ENCODE peak calls at places on chromosomes 11 and 22, in ten cellular contexts. O is Peyer's patch, F is fibroblast of mammary gland, S is spleen, P is HCT116, T is AG10803, V is colonic mucosa, L is fibroblast of lung, I is dorsolateral prefrontal cortex, H is mammary epithelial cell. N is an unnamed sample.

GRCh38 chr22:46044718-46045458 is 67.9 kb upstream of the WNT7B start:
- DNase-seq in O (peak), F (no peak), S (peak), P (no peak), T (no peak), V (no peak), L (peak), I (no peak), H (no peak), N (no peak)

GRCh38 chr11:131370090-131370751 is at the start of gene NTM:
- DNase-seq in O (no peak), F (peak), S (no peak), P (no peak), T (peak), V (peak), L (peak), I (peak), H (peak), N (peak)

GRCh38 chr11:61650781-61651571 is 29.2 kb upstream of the DAGLA start:
- DNase-seq in O (no peak), F (no peak), S (peak), P (no peak), T (no peak), V (peak), L (no peak), I (no peak), H (no peak), N (no peak)

GRCh38 chr11:68096962-68097361 is 24.2 kb downstream of the CHKA start:
- DNase-seq in O (no peak), F (no peak), S (no peak), P (no peak), T (no peak), V (no peak), L (no peak), I (no peak), H (no peak), N (no peak)

GRCh38 chr11:112195906-112196305 is 20.6 kb downstream of the BCO2 start:
- DNase-seq in O (no peak), F (peak), S (no peak), P (no peak), T (peak), V (no peak), L (peak), I (no peak), H (peak), N (peak)

GRCh38 chr11:71336996-71337772 is 84.8 kb upstream of the SHANK2 start:
- DNase-seq in O (no peak), F (no peak), S (peak), P (no peak), T (no peak), V (no peak), L (no peak), I (no peak), H (no peak), N (no peak)

GRCh38 chr11:75344186-75344585 is 7.3 kb downstream of the ARRB1 start:
- DNase-seq in O (peak), F (no peak), S (no peak), P (no peak), T (no peak), V (peak), L (no peak), I (no peak), H (no peak), N (no peak)

GRCh38 chr11:33874910-33875490 is 16.9 kb downstream of the LMO2 start:
- DNase-seq in O (no peak), F (no peak), S (peak), P (no peak), T (no peak), V (no peak), L (no peak), I (no peak), H (no peak), N (no peak)

GRCh38 chr11:121153472-121153871 is 52.4 kb downstream of the TECTA start:
- DNase-seq in O (no peak), F (no peak), S (no peak), P (no peak), T (no peak), V (no peak), L (no peak), I (no peak), H (no peak), N (no peak)

GRCh38 chr22:25815561-25815960 is 73.6 kb downstream of the MYO18B start:
- DNase-seq in O (no peak), F (no peak), S (no peak), P (no peak), T (no peak), V (no peak), L (no peak), I (no peak), H (no peak), N (no peak)

GRCh38 chr22:26072611-26073010 is 96.7 kb upstream of the SEZ6L start:
- DNase-seq in O (no peak), F (no peak), S (no peak), P (no peak), T (no peak), V (no peak), L (no peak), I (no peak), H (no peak), N (no peak)

GRCh38 chr11:134795017-134795416 is 383.0 kb upstream of the B3GAT1 start:
- DNase-seq in O (no peak), F (no peak), S (no peak), P (no peak), T (no peak), V (no peak), L (no peak), I (no peak), H (no peak), N (no peak)

GRCh38 chr11:72631806-72632731 is 42.2 kb downstream of the PDE2A start:
- DNase-seq in O (no peak), F (no peak), S (peak), P (no peak), T (no peak), V (no peak), L (no peak), I (no peak), H (no peak), N (no peak)

GRCh38 chr22:45651931-45652528 is 19.6 kb upstream of the ATXN10 start:
- DNase-seq in O (no peak), F (no peak), S (peak), P (no peak), T (no peak), V (no peak), L (no peak), I (no peak), H (no peak), N (no peak)

GRCh38 chr22:45997775-45998637 is 21.0 kb upstream of the WNT7B start:
- DNase-seq in O (peak), F (no peak), S (peak), P (no peak), T (no peak), V (no peak), L (no peak), I (no peak), H (no peak), N (no peak)

GRCh38 chr11:11701070-11701469 is 79.3 kb upstream of the GALNT18 start:
- DNase-seq in O (no peak), F (peak), S (no peak), P (peak), T (peak), V (no peak), L (peak), I (no peak), H (peak), N (no peak)

GRCh38 chr11:84522331-84522730 is 1104.8 kb downstream of the DLG2 start:
- DNase-seq in O (no peak), F (peak), S (no peak), P (no peak), T (peak), V (no peak), L (peak), I (no peak), H (no peak), N (peak)

GRCh38 chr11:84518601-84519183 is 1108.5 kb downstream of the DLG2 start:
- DNase-seq in O (no peak), F (no peak), S (no peak), P (no peak), T (no peak), V (no peak), L (no peak), I (no peak), H (no peak), N (no peak)

GRCh38 chr11:84526250-84526649 is 1100.9 kb downstream of the DLG2 start:
- DNase-seq in O (no peak), F (no peak), S (no peak), P (no peak), T (no peak), V (no peak), L (no peak), I (no peak), H (no peak), N (no peak)

GRCh38 chr11:84524422-84525051 is 1102.6 kb downstream of the DLG2 start:
- DNase-seq in O (no peak), F (peak), S (no peak), P (no peak), T (peak), V (no peak), L (peak), I (no peak), H (no peak), N (peak)
- TF ChIP-seq CTCF in O (no peak), F (peak), S (no peak), P (peak), T (peak), V (no peak), L (peak), I (peak), H (peak), N (peak)

DNA sequence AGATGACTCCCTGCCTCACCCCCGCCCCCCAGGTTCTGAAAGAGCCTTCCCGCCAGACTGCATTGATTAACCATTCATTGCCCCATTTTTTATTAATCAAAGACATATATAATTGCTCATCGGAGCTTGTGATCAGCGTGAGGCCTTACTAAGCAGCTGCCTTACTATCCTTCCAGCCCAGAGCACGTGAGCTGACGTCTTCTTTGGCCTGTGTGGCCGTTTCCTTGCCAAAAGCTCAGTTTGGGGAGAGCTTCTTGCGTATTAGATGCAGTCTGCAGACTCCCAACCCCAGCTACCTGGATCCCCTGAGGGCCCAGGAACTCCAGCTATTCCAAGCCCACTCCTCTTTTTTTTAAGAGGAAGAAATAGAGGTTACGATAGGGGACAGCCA is 766 bp upstream of the SLC43A3 start:
- DNase-seq in O (no peak), F (peak), S (no peak), P (no peak), T (peak), V (peak), L (peak), I (no peak), H (no peak), N (peak)
- H3K4me3 ChIP-seq in O (no peak), F (no peak), S (no peak), P (peak), T (peak), V (no peak), L (no peak), I (no peak), H (no peak), N (no peak)

GRCh38 chr11:106076923-106077608 is at the start of gene KBTBD3:
- DNase-seq in O (peak), F (peak), S (peak), P (peak), T (peak), V (peak), L (peak), I (peak), H (peak), N (peak)

GRCh38 chr11:106077609-106078517 is at the start of gene AASDHPPT:
- DNase-seq in O (no peak), F (peak), S (no peak), P (peak), T (peak), V (peak), L (peak), I (no peak), H (peak), N (peak)

GRCh38 chr11:106086850-106087249 is 9.4 kb downstream of the AASDHPPT start:
- DNase-seq in O (no peak), F (no peak), S (no peak), P (no peak), T (no peak), V (no peak), L (no peak), I (no peak), H (no peak), N (no peak)

GRCh38 chr11:106086135-106086534 is 8.7 kb downstream of the AASDHPPT start:
- DNase-seq in O (no peak), F (no peak), S (no peak), P (no peak), T (peak), V (no peak), L (no peak), I (no peak), H (no peak), N (no peak)

GRCh38 chr11:106082096-106082495 is 4.6 kb downstream of the AASDHPPT start:
- DNase-seq in O (no peak), F (no peak), S (no peak), P (no peak), T (no peak), V (no peak), L (no peak), I (no peak), H (no peak), N (no peak)
- TF ChIP-seq CTCF in O (no peak), F (no peak), S (no peak), P (no peak), T (no peak), V (no peak), L (no peak), I (no peak), H (no peak), N (no peak)

GRCh38 chr11:9740202-9740881 is 76.5 kb downstream of the SWAP70 start:
- DNase-seq in O (peak), F (no peak), S (no peak), P (no peak), T (no peak), V (peak), L (no peak), I (no peak), H (no peak), N (peak)
- H3K4me3 ChIP-seq in O (no peak), F (no peak), S (no peak), P (no peak), T (no peak), V (no peak), L (no peak), I (no peak), H (no peak), N (no peak)

GRCh38 chr11:133474461-133474860 is 57.8 kb downstream of the OPCML start:
- DNase-seq in O (no peak), F (no peak), S (no peak), P (no peak), T (no peak), V (no peak), L (no peak), I (no peak), H (no peak), N (no peak)

GRCh38 chr11:133479209-133479608 is 53.1 kb downstream of the OPCML start:
- DNase-seq in O (no peak), F (no peak), S (no peak), P (no peak), T (no peak), V (no peak), L (no peak), I (no peak), H (peak), N (no peak)

GRCh38 chr11:133477263-133477625 is 55.1 kb downstream of the OPCML start:
- DNase-seq in O (no peak), F (no peak), S (no peak), P (no peak), T (no peak), V (no peak), L (no peak), I (no peak), H (no peak), N (no peak)

DNA sequence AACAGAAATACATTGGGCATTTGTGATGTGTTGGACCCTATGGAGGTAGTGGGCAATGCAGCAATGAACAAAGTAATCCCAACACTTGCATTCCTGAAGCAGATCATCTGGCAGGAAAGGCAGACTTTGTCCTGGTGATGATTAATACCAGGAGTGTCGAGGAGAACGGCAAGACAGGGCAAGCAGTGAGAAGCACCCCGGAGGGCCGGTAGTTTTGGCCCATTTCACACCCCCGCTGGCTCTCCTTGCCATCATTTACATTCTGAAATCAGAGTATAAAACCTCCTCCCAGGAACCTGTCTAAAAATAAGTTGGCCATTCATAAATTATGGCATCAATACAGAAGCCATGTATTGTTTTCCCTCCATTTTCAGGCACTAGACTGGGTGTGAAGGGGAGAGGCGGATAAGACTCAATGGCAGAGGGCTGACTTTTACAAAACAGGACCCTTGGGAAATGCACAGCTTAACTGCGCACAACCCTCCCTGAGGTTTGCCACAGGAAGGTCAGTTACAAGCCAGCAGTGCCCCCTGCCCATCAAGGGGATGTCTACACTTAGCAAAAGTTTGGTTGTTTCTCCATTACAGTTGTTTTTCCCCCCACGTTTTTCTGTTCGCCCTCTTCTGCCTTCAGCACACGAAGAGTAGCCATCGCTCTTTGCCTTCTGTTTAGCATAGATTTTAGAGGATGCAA is 55.6 kb downstream of the OPCML start:
- DNase-seq in O (no peak), F (no peak), S (no peak), P (no peak), T (no peak), V (no peak), L (no peak), I (no peak), H (peak), N (peak)
- TF ChIP-seq CTCF in O (no peak), F (no peak), S (no peak), P (no peak), T (no peak), V (no peak), L (no peak), I (no peak), H (no peak), N (no peak)

GRCh38 chr22:19062909-19063308 is 59.3 kb downstream of the DGCR2 start:
- DNase-seq in O (no peak), F (no peak), S (peak), P (no peak), T (no peak), V (no peak), L (no peak), I (no peak), H (no peak), N (no peak)
- H3K4me3 ChIP-seq in O (no peak), F (no peak), S (no peak), P (no peak), T (no peak), V (no peak), L (no peak), I (no peak), H (no peak), N (no peak)

N was measured in bronchial epithelial cell.